ENCODE peak calls at places on chromosomes 2 and 18, in eight cellular contexts. One of them, this sample, is unnamed.

GRCh38 chr2:49973917-49974368 is 819.6 kb upstream of the FSHR start:
- DNase-seq in kidney: peak; percentile 75
- DNase-seq in IMR-90: no peak
- DNase-seq in neuronal stem cell: peak; percentile 57
- DNase-seq in SK-N-SH: peak; percentile 65
- DNase-seq in mammary epithelial cell: peak; percentile 2
- DNase-seq in fibroblast of lung: peak; percentile 62
- DNase-seq in mesendoderm: peak; percentile 87
- DNase-seq in this sample: peak; percentile 40

GRCh38 chr2:240732911-240733622 is 41.4 kb downstream of the AQP12A start:
- DNase-seq in kidney: no peak
- DNase-seq in IMR-90: no peak
- DNase-seq in neuronal stem cell: no peak
- DNase-seq in SK-N-SH: no peak
- DNase-seq in mammary epithelial cell: no peak
- DNase-seq in fibroblast of lung: no peak
- DNase-seq in mesendoderm: no peak
- DNase-seq in this sample: no peak

GRCh38 chr2:127580167-127581049 is 44.9 kb downstream of the MYO7B start:
- DNase-seq in kidney: no peak
- DNase-seq in IMR-90: no peak
- DNase-seq in neuronal stem cell: no peak
- DNase-seq in SK-N-SH: no peak
- DNase-seq in mammary epithelial cell: no peak
- DNase-seq in fibroblast of lung: no peak
- DNase-seq in mesendoderm: no peak
- DNase-seq in this sample: no peak

GRCh38 chr2:9648821-9649220 is 18.0 kb upstream of the YWHAQ start:
- DNase-seq in kidney: no peak
- DNase-seq in IMR-90: no peak
- DNase-seq in neuronal stem cell: no peak
- DNase-seq in SK-N-SH: no peak
- DNase-seq in mammary epithelial cell: no peak
- DNase-seq in fibroblast of lung: no peak
- DNase-seq in mesendoderm: no peak
- DNase-seq in this sample: no peak

GRCh38 chr2:23489471-23490400 is 104.8 kb downstream of the KLHL29 start:
- DNase-seq in kidney: peak; percentile 60
- DNase-seq in IMR-90: no peak
- DNase-seq in neuronal stem cell: no peak
- DNase-seq in SK-N-SH: no peak
- DNase-seq in mammary epithelial cell: no peak
- DNase-seq in fibroblast of lung: peak; percentile 25
- DNase-seq in mesendoderm: no peak
- DNase-seq in this sample: no peak

GRCh38 chr2:128375454-128375853 is 56.8 kb upstream of the HS6ST1 start:
- DNase-seq in kidney: peak; percentile 74
- DNase-seq in IMR-90: no peak
- DNase-seq in neuronal stem cell: no peak
- DNase-seq in SK-N-SH: peak; percentile 67
- DNase-seq in mammary epithelial cell: no peak
- DNase-seq in fibroblast of lung: no peak
- DNase-seq in mesendoderm: no peak
- DNase-seq in this sample: no peak

GRCh38 chr2:45855374-45855773 is 203.9 kb downstream of the PRKCE start:
- DNase-seq in kidney: no peak
- DNase-seq in IMR-90: peak; percentile 28
- DNase-seq in neuronal stem cell: no peak
- DNase-seq in SK-N-SH: no peak
- DNase-seq in mammary epithelial cell: no peak
- DNase-seq in fibroblast of lung: no peak
- DNase-seq in mesendoderm: no peak
- DNase-seq in this sample: peak; percentile 61

GRCh38 chr18:13377496-13377895 is 158.9 kb downstream of the LDLRAD4 start:
- DNase-seq in kidney: no peak
- DNase-seq in IMR-90: peak; percentile 13
- DNase-seq in neuronal stem cell: no peak
- DNase-seq in SK-N-SH: no peak
- DNase-seq in mammary epithelial cell: peak; percentile 2
- DNase-seq in fibroblast of lung: peak; percentile 37
- DNase-seq in mesendoderm: no peak
- DNase-seq in this sample: no peak

GRCh38 chr2:133485868-133486267 is 82.4 kb downstream of the NCKAP5 start:
- DNase-seq in kidney: no peak
- DNase-seq in IMR-90: no peak
- DNase-seq in neuronal stem cell: no peak
- DNase-seq in SK-N-SH: no peak
- DNase-seq in mammary epithelial cell: no peak
- DNase-seq in fibroblast of lung: no peak
- DNase-seq in mesendoderm: no peak
- DNase-seq in this sample: no peak

GRCh38 chr2:159292157-159292556 is 5.7 kb upstream of the WDSUB1 start:
- DNase-seq in kidney: no peak
- DNase-seq in IMR-90: no peak
- DNase-seq in neuronal stem cell: no peak
- DNase-seq in SK-N-SH: no peak
- DNase-seq in mammary epithelial cell: no peak
- DNase-seq in fibroblast of lung: no peak
- DNase-seq in mesendoderm: peak; percentile 50
- DNase-seq in this sample: no peak

GRCh38 chr2:171726841-171727460 is 39.7 kb downstream of the DYNC1I2 start:
- DNase-seq in kidney: no peak
- DNase-seq in IMR-90: peak; percentile 45
- DNase-seq in neuronal stem cell: no peak
- DNase-seq in SK-N-SH: peak; percentile 14
- DNase-seq in mammary epithelial cell: no peak
- DNase-seq in fibroblast of lung: peak; percentile 16
- DNase-seq in mesendoderm: no peak
- DNase-seq in this sample: peak; percentile 76

GRCh38 chr2:131040661-131041401 is 52.4 kb downstream of the FAM168B start:
- DNase-seq in kidney: no peak
- DNase-seq in IMR-90: no peak
- DNase-seq in neuronal stem cell: no peak
- DNase-seq in SK-N-SH: no peak
- DNase-seq in mammary epithelial cell: no peak
- DNase-seq in fibroblast of lung: no peak
- DNase-seq in mesendoderm: peak; percentile 62
- DNase-seq in this sample: no peak

GRCh38 chr2:114346658-114347057 is 95.8 kb upstream of the DPP10 start:
- DNase-seq in kidney: no peak
- DNase-seq in IMR-90: no peak
- DNase-seq in neuronal stem cell: no peak
- DNase-seq in SK-N-SH: no peak
- DNase-seq in mammary epithelial cell: no peak
- DNase-seq in fibroblast of lung: no peak
- DNase-seq in mesendoderm: no peak
- DNase-seq in this sample: no peak

GRCh38 chr2:205701509-205701908 is 19.2 kb downstream of the NRP2 start:
- DNase-seq in kidney: no peak
- DNase-seq in IMR-90: peak; percentile 80
- DNase-seq in neuronal stem cell: no peak
- DNase-seq in SK-N-SH: no peak
- DNase-seq in mammary epithelial cell: peak; percentile 52
- DNase-seq in fibroblast of lung: peak; percentile 88
- DNase-seq in mesendoderm: no peak
- DNase-seq in this sample: peak; percentile 44

GRCh38 chr2:205700331-205701132 is 18.2 kb downstream of the NRP2 start:
- DNase-seq in kidney: no peak
- DNase-seq in IMR-90: peak; percentile 90
- DNase-seq in neuronal stem cell: no peak
- DNase-seq in SK-N-SH: no peak
- DNase-seq in mammary epithelial cell: peak; percentile 48
- DNase-seq in fibroblast of lung: peak; percentile 97
- DNase-seq in mesendoderm: peak; percentile 88
- DNase-seq in this sample: peak; percentile 90

GRCh38 chr2:205698556-205699282 is 16.4 kb downstream of the NRP2 start:
- DNase-seq in kidney: no peak
- DNase-seq in IMR-90: peak; percentile 77
- DNase-seq in neuronal stem cell: peak; percentile 45
- DNase-seq in SK-N-SH: no peak
- DNase-seq in mammary epithelial cell: peak; percentile 54
- DNase-seq in fibroblast of lung: peak; percentile 74
- DNase-seq in mesendoderm: peak; percentile 87
- DNase-seq in this sample: no peak

GRCh38 chr2:205702576-205702975 is 20.3 kb downstream of the NRP2 start:
- DNase-seq in kidney: no peak
- DNase-seq in IMR-90: no peak
- DNase-seq in neuronal stem cell: no peak
- DNase-seq in SK-N-SH: no peak
- DNase-seq in mammary epithelial cell: no peak
- DNase-seq in fibroblast of lung: no peak
- DNase-seq in mesendoderm: peak; percentile 58
- DNase-seq in this sample: no peak

GRCh38 chr2:205699554-205700289 is 17.4 kb downstream of the NRP2 start:
- DNase-seq in kidney: no peak
- DNase-seq in IMR-90: no peak
- DNase-seq in neuronal stem cell: no peak
- DNase-seq in SK-N-SH: no peak
- DNase-seq in mammary epithelial cell: no peak
- DNase-seq in fibroblast of lung: no peak
- DNase-seq in mesendoderm: peak; percentile 86
- DNase-seq in this sample: no peak
- H3K9ac ChIP-seq in kidney: no peak overlapping the region
- H3K9ac ChIP-seq in IMR-90: peak overlapping the region; percentile 22
- H3K9ac ChIP-seq in neuronal stem cell: no peak overlapping the region
- H3K9ac ChIP-seq in SK-N-SH: peak overlapping the region; percentile 81
- H3K9ac ChIP-seq in mammary epithelial cell: no peak overlapping the region
- H3K9ac ChIP-seq in fibroblast of lung: no peak overlapping the region
- H3K9ac ChIP-seq in mesendoderm: peak overlapping the region; percentile 50
- H3K9ac ChIP-seq in this sample: peak overlapping the region; percentile 63

GRCh38 chr2:206378835-206379234 is 64.5 kb upstream of the ADAM23 start:
- DNase-seq in kidney: no peak
- DNase-seq in IMR-90: peak; percentile 40
- DNase-seq in neuronal stem cell: no peak
- DNase-seq in SK-N-SH: no peak
- DNase-seq in mammary epithelial cell: peak; percentile 19
- DNase-seq in fibroblast of lung: peak; percentile 23
- DNase-seq in mesendoderm: no peak
- DNase-seq in this sample: peak; percentile 28
- H3K4me3 ChIP-seq in kidney: no peak overlapping the region
- H3K4me3 ChIP-seq in IMR-90: no peak overlapping the region
- H3K4me3 ChIP-seq in neuronal stem cell: no peak overlapping the region
- H3K4me3 ChIP-seq in SK-N-SH: no peak overlapping the region
- H3K4me3 ChIP-seq in mammary epithelial cell: no peak overlapping the region
- H3K4me3 ChIP-seq in fibroblast of lung: no peak overlapping the region
- H3K4me3 ChIP-seq in mesendoderm: no peak overlapping the region
- H3K4me3 ChIP-seq in this sample: no peak overlapping the region

GRCh38 chr18:51170689-51171088 is 26.8 kb downstream of the MEX3C start:
- DNase-seq in kidney: no peak
- DNase-seq in IMR-90: no peak
- DNase-seq in neuronal stem cell: no peak
- DNase-seq in SK-N-SH: no peak
- DNase-seq in mammary epithelial cell: no peak
- DNase-seq in fibroblast of lung: no peak
- DNase-seq in mesendoderm: no peak
- DNase-seq in this sample: no peak
- H3K4me1 ChIP-seq in kidney: no peaks in the 10 kb centered on the region
- H3K4me1 ChIP-seq in IMR-90: no peaks in the 10 kb centered on the region
- H3K4me1 ChIP-seq in neuronal stem cell: peaks cover 16% of the 10 kb centered on the region
- H3K4me1 ChIP-seq in SK-N-SH: no peaks in the 10 kb centered on the region
- H3K4me1 ChIP-seq in mammary epithelial cell: no peaks in the 10 kb centered on the region
- H3K4me1 ChIP-seq in fibroblast of lung: no peaks in the 10 kb centered on the region
- H3K4me1 ChIP-seq in mesendoderm: no peaks in the 10 kb centered on the region
- H3K4me1 ChIP-seq in this sample: no peaks in the 10 kb centered on the region

GRCh38 chr2:233699424-233700027 is 6.8 kb downstream of the UGT1A6 start:
- DNase-seq in kidney: no peak
- DNase-seq in IMR-90: no peak
- DNase-seq in neuronal stem cell: no peak
- DNase-seq in SK-N-SH: no peak
- DNase-seq in mammary epithelial cell: no peak
- DNase-seq in fibroblast of lung: no peak
- DNase-seq in mesendoderm: no peak
- DNase-seq in this sample: no peak
- H3K9ac ChIP-seq in kidney: no peak overlapping the region
- H3K9ac ChIP-seq in IMR-90: peak overlapping the region; percentile 48
- H3K9ac ChIP-seq in neuronal stem cell: no peak overlapping the region
- H3K9ac ChIP-seq in SK-N-SH: no peak overlapping the region
- H3K9ac ChIP-seq in mammary epithelial cell: no peak overlapping the region
- H3K9ac ChIP-seq in fibroblast of lung: no peak overlapping the region
- H3K9ac ChIP-seq in mesendoderm: no peak overlapping the region
- H3K9ac ChIP-seq in this sample: peak overlapping the region; percentile 67

DNA sequence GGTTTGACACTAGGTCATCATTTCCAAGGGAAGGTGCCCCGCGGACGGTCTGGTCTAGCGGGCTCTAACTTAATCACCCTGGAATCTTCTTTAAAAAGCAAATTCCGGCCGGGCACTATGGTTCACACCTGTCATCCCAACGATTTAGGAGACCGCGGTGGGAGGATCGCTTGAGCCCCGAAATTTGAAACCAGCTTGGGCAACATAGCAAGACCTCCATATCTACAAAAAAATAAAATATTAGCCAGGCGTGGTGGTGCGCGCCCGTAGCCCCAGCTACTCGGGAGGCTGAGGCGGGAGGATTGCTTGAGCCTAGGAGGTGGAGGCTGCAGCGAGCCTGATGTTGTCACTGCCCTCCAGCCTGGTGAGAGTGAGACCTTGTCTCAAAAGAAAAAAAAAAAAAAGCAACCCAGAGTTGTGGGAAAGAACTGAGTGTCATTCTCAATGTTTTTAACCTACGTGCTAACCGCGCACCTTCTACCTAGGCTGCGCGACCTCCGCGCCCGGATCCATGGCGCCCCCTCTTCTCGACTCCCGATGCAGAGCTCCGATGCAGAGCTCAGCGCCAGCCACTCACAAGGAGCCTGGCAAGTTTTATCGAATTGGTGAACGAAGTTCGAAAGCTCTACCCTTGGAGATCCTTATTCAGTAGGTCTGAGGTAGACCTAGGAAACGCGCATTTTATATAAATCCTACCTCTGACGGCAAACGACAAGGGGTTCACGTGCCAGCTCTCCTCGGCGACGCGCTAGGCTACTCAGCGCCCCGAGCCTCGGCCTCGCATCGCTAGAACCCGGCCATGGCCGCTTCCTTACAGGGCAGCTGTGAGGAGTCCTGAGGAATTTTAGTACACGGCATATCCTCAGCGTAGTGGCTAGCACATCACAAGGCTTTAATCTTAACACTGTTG is 877 bp upstream of the TWSG1 start:
- DNase-seq in kidney: peak; percentile 75
- DNase-seq in IMR-90: no peak
- DNase-seq in neuronal stem cell: no peak
- DNase-seq in SK-N-SH: no peak
- DNase-seq in mammary epithelial cell: no peak
- DNase-seq in fibroblast of lung: no peak
- DNase-seq in mesendoderm: no peak
- DNase-seq in this sample: no peak
- H3K4me3 ChIP-seq in kidney: peak overlapping the region; percentile 85
- H3K4me3 ChIP-seq in IMR-90: peak overlapping the region; percentile 79
- H3K4me3 ChIP-seq in neuronal stem cell: peak overlapping the region; percentile 71
- H3K4me3 ChIP-seq in SK-N-SH: peak overlapping the region; percentile 57
- H3K4me3 ChIP-seq in mammary epithelial cell: peak overlapping the region; percentile 64
- H3K4me3 ChIP-seq in fibroblast of lung: peak overlapping the region; percentile 66
- H3K4me3 ChIP-seq in mesendoderm: peak overlapping the region; percentile 21
- H3K4me3 ChIP-seq in this sample: peak overlapping the region; percentile 88

DNA sequence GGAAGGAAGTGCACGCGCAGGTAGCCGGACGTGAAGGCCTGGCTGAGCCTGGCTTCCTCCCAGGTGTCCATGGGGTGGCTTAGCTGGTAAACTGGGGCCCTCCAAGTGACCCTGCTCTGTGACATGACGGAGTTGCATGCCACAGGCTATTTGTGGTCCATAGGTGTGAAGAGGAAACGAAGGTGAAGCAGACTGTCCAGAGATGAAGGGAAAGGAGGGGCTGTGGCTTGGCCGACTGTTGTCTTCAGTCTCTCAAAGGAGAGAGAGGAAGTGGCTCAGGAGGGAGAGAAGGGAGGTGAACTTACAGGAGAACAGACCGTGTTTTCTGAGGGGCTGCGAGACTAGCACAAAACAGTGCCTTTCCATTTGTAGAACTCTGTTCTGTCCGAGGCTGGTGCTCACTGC is 19.3 kb downstream of the INPP5D start:
- DNase-seq in kidney: peak; percentile 15
- DNase-seq in IMR-90: no peak
- DNase-seq in neuronal stem cell: no peak
- DNase-seq in SK-N-SH: no peak
- DNase-seq in mammary epithelial cell: no peak
- DNase-seq in fibroblast of lung: no peak
- DNase-seq in mesendoderm: no peak
- DNase-seq in this sample: no peak
- H3K4me1 ChIP-seq in kidney: peaks cover 4% of the 10 kb centered on the region
- H3K4me1 ChIP-seq in IMR-90: no peaks in the 10 kb centered on the region
- H3K4me1 ChIP-seq in neuronal stem cell: no peaks in the 10 kb centered on the region
- H3K4me1 ChIP-seq in SK-N-SH: no peaks in the 10 kb centered on the region
- H3K4me1 ChIP-seq in mammary epithelial cell: no peaks in the 10 kb centered on the region
- H3K4me1 ChIP-seq in fibroblast of lung: no peaks in the 10 kb centered on the region
- H3K4me1 ChIP-seq in mesendoderm: peaks cover 2% of the 10 kb centered on the region
- H3K4me1 ChIP-seq in this sample: no peaks in the 10 kb centered on the region